ENCODE peak calls at places on chromosomes 16 and 17, in eight cellular contexts. C is activated B cell treated with CpG ODN at 0.5 μM for 24 hours, U is IMR-90, I is ovary, S is H9, D is glutamatergic neuron, E is left lung, O is kidney. X is an unnamed sample.

GRCh38 chr17:60720763-60721531 is 43.3 kb downstream of the BCAS3 start:
- DNase-seq in C (no peak), U (peak; percentile 81), I (no peak), S (peak; percentile 44), D (peak; percentile 19), E (no peak), O (no peak), X (no peak)

GRCh38 chr17:67157732-67158639 is 87.0 kb downstream of the HELZ start:
- DNase-seq in C (no peak), U (peak; percentile 57), I (no peak), S (no peak), D (no peak), E (no peak), O (no peak), X (no peak)

GRCh38 chr16:69329369-69330285 is 761 bp downstream of the PDF start:
- DNase-seq in C (peak; percentile 7), U (no peak), I (peak; percentile 39), S (no peak), D (peak; percentile 42), E (peak; percentile 34), O (peak; percentile 81), X (no peak)

GRCh38 chr16:84788968-84789371 is 30.8 kb upstream of the CRISPLD2 start:
- DNase-seq in C (no peak), U (no peak), I (no peak), S (no peak), D (no peak), E (no peak), O (peak; percentile 57), X (no peak)

GRCh38 chr16:84404936-84405640 is 36.8 kb downstream of the ATP2C2 start:
- DNase-seq in C (no peak), U (no peak), I (no peak), S (no peak), D (no peak), E (no peak), O (no peak), X (no peak)

GRCh38 chr17:55576237-55576998 is 65.2 kb upstream of the SMIM36 start:
- DNase-seq in C (no peak), U (peak; percentile 75), I (peak; percentile 46), S (no peak), D (no peak), E (no peak), O (no peak), X (no peak)

GRCh38 chr17:68054296-68054900 is 18.9 kb downstream of the KPNA2 start:
- DNase-seq in C (no peak), U (peak; percentile 84), I (no peak), S (no peak), D (no peak), E (peak; percentile 46), O (no peak), X (no peak)

GRCh38 chr16:14486520-14487303 is 143.3 kb downstream of the PARN start:
- DNase-seq in C (no peak), U (peak; percentile 94), I (peak; percentile 83), S (peak; percentile 49), D (no peak), E (peak; percentile 81), O (peak; percentile 79), X (peak; percentile 76)

GRCh38 chr17:50689251-50689650 is 18.5 kb downstream of the ANKRD40 start:
- DNase-seq in C (no peak), U (peak; percentile 66), I (peak; percentile 58), S (peak; percentile 67), D (peak; percentile 39), E (no peak), O (peak; percentile 71), X (no peak)

GRCh38 chr16:71807905-71808592 is 585 bp downstream of the AP1G1 start:
- DNase-seq in C (no peak), U (peak; percentile 21), I (no peak), S (no peak), D (no peak), E (peak; percentile 35), O (no peak), X (no peak)

GRCh38 chr17:32569171-32570080 is 82.6 kb downstream of the CDK5R1 start:
- DNase-seq in C (no peak), U (no peak), I (no peak), S (no peak), D (no peak), E (no peak), O (no peak), X (no peak)

GRCh38 chr17:1532836-1533602 is 16.6 kb upstream of the INPP5K start:
- DNase-seq in C (peak; percentile 45), U (no peak), I (no peak), S (peak; percentile 85), D (peak; percentile 53), E (no peak), O (no peak), X (no peak)

GRCh38 chr17:49547566-49547965 is 28.1 kb upstream of the NXPH3 start:
- DNase-seq in C (no peak), U (no peak), I (no peak), S (no peak), D (no peak), E (no peak), O (peak; percentile 63), X (no peak)

GRCh38 chr16:55046146-55046460 is 115.4 kb downstream of the IRX5 start:
- DNase-seq in C (no peak), U (no peak), I (no peak), S (no peak), D (no peak), E (no peak), O (no peak), X (no peak)

GRCh38 chr17:60330731-60331130 is 61.2 kb downstream of the USP32 start:
- DNase-seq in C (no peak), U (peak; percentile 29), I (no peak), S (no peak), D (no peak), E (no peak), O (no peak), X (no peak)

GRCh38 chr16:88372522-88372921 is 10.2 kb upstream of the ZNF469 start:
- DNase-seq in C (no peak), U (no peak), I (no peak), S (no peak), D (no peak), E (no peak), O (no peak), X (no peak)

GRCh38 chr16:4115209-4115940 is 867 bp downstream of the ADCY9 start:
- DNase-seq in C (peak; percentile 43), U (peak; percentile 74), I (peak; percentile 67), S (peak; percentile 71), D (peak; percentile 73), E (peak; percentile 49), O (peak; percentile 89), X (no peak)

GRCh38 chr16:87201052-87201451 is 116.1 kb downstream of the C16orf95 start:
- DNase-seq in C (no peak), U (peak; percentile 99), I (peak; percentile 38), S (no peak), D (no peak), E (peak; percentile 63), O (no peak), X (peak; percentile 76)

GRCh38 chr16:81266680-81267095 is 28.2 kb downstream of the BCO1 start:
- DNase-seq in C (no peak), U (no peak), I (no peak), S (no peak), D (no peak), E (no peak), O (peak; percentile 31), X (no peak)

GRCh38 chr17:69523252-69523861 is 108.9 kb downstream of the MAP2K6 start:
- DNase-seq in C (no peak), U (peak; percentile 64), I (no peak), S (peak; percentile 58), D (peak; percentile 19), E (no peak), O (no peak), X (no peak)

GRCh38 chr17:4807534-4808377 is 804 bp downstream of the PLD2 start:
- DNase-seq in C (no peak), U (no peak), I (peak; percentile 58), S (no peak), D (peak; percentile 38), E (no peak), O (peak; percentile 81), X (no peak)

GRCh38 chr17:77846531-77847085 is 111.9 kb upstream of the TNRC6C start:
- DNase-seq in C (no peak), U (no peak), I (no peak), S (no peak), D (no peak), E (no peak), O (peak; percentile 68), X (no peak)

GRCh38 chr17:57406981-57407286 is 150.6 kb downstream of the MSI2 start:
- DNase-seq in C (no peak), U (no peak), I (no peak), S (no peak), D (no peak), E (no peak), O (no peak), X (no peak)

GRCh38 chr16:48574766-48575165 is 35.2 kb downstream of the N4BP1 start:
- DNase-seq in C (no peak), U (no peak), I (no peak), S (no peak), D (no peak), E (no peak), O (no peak), X (no peak)

GRCh38 chr17:80917716-80918560 is 73.7 kb upstream of the CHMP6 start:
- DNase-seq in C (no peak), U (no peak), I (no peak), S (no peak), D (no peak), E (peak; percentile 21), O (peak; percentile 72), X (no peak)
- TF ChIP-seq CTCF in C (no peak), U (no peak), I (no peak), S (no peak), D (no peak), E (no peak), O (no peak), X (no peak)

GRCh38 chr17:62727916-62728672 is 80.0 kb downstream of the MARCHF10 start:
- DNase-seq in C (no peak), U (no peak), I (no peak), S (peak; percentile 54), D (peak; percentile 45), E (no peak), O (no peak), X (no peak)
- TF ChIP-seq CTCF in C (no peak), U (no peak), I (no peak), S (peak; percentile 44), D (no peak), E (no peak), O (no peak), X (no peak)

GRCh38 chr17:17888821-17889220 is 52.0 kb upstream of the SREBF1 start:
- DNase-seq in C (no peak), U (peak; percentile 11), I (no peak), S (peak; percentile 73), D (no peak), E (no peak), O (peak; percentile 16), X (no peak)
- TF ChIP-seq CTCF in C (no peak), U (peak; percentile 29), I (no peak), S (peak; percentile 62), D (peak; percentile 23), E (no peak), O (no peak), X (no peak)

DNA sequence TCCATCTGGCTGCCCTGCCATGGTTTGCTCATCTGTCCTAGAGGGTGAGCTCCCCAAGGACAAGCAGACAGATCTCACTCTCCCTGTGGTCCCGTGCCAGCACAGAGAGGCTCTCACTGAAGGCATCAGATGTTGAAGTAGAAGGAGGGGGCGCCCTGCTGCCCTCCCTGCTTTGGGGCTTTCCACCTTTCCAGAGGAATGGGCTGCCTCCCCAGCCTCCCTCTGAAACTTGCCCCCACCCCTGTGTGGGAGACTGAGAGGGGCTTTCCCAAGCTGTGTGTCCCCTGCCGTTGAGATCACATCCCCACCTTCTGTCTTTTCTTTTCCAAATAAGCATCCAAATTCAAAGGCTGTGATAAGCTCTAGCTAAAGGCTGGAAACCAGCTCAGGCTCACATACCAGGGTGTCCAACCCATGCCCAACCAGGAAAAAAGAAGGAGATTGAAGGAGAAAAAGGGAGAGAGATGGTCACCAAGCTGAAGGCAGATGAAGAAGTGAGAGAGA is 146.1 kb upstream of the LHX1 start:
- DNase-seq in C (no peak), U (no peak), I (no peak), S (no peak), D (no peak), E (no peak), O (no peak), X (no peak)
- TF ChIP-seq CTCF in C (no peak), U (no peak), I (no peak), S (no peak), D (no peak), E (no peak), O (no peak), X (no peak)

X was measured in thoracic aorta.